ENCODE peak calls at places on chromosomes 16 and 17, in nine cellular contexts. E, N, G, M, L, J, Q, K and U are unnamed samples.

GRCh38 chr17:18105595-18105994 is 3.0 kb upstream of the MYO15A start:
- DNase-seq in N (no peak), L (no peak), G (no peak), K (no peak), J (no peak), Q (no peak), M (no peak), E (no peak), U (no peak)

GRCh38 chr17:2909853-2910234 is 113.6 kb downstream of the RAP1GAP2 start:
- DNase-seq in N (no peak), K (no peak), G (no peak), Q (no peak), M (no peak), L (no peak), E (peak; percentile 37), J (no peak), U (no peak)

GRCh38 chr16:974606-975312 is 4.0 kb upstream of the LMF1 start:
- DNase-seq in N (peak; percentile 77), K (no peak), L (no peak), J (no peak), M (no peak), G (peak; percentile 14), E (no peak), Q (no peak), U (no peak)

GRCh38 chr17:58082341-58082869 is 814 bp upstream of the DYNLL2 start:
- DNase-seq in J (no peak), M (no peak), Q (no peak), G (no peak), E (no peak), K (no peak), L (no peak), N (no peak), U (no peak)

GRCh38 chr17:44981221-44981968 is 13.3 kb upstream of the C1QL1 start:
- DNase-seq in Q (peak; percentile 50), L (no peak), J (no peak), K (peak; percentile 57), N (no peak), G (peak; percentile 48), E (peak; percentile 91), M (peak; percentile 53), U (no peak)

GRCh38 chr17:82050761-82051641 is 610 bp downstream of the RFNG start:
- DNase-seq in J (peak; percentile 83), L (no peak), M (no peak), N (peak; percentile 21), Q (no peak), G (no peak), E (no peak), K (no peak), U (no peak)

GRCh38 chr16:70159355-70160348 is 13.9 kb upstream of the CLEC18C start:
- DNase-seq in K (peak; percentile 65), Q (no peak), L (no peak), M (no peak), E (peak; percentile 36), N (no peak), G (no peak), J (peak; percentile 44), U (no peak)

GRCh38 chr17:53490447-53490968 is 332.2 kb upstream of the KIF2B start:
- DNase-seq in K (no peak), E (no peak), J (no peak), M (no peak), N (no peak), Q (no peak), G (no peak), L (no peak), U (no peak)

GRCh38 chr16:49637933-49638695 is 217.8 kb downstream of the ZNF423 start:
- DNase-seq in J (peak; percentile 66), K (no peak), N (no peak), M (no peak), E (no peak), L (no peak), Q (no peak), G (no peak), U (peak; percentile 70)

GRCh38 chr17:80071116-80071980 is 30.0 kb upstream of the GAA start:
- DNase-seq in Q (no peak), N (peak; percentile 69), E (peak; percentile 54), K (peak; percentile 65), L (no peak), G (no peak), J (no peak), M (no peak), U (peak; percentile 88)

GRCh38 chr16:16062023-16062932 is 112.9 kb downstream of the ABCC1 start:
- DNase-seq in K (no peak), M (no peak), J (no peak), Q (no peak), L (no peak), N (no peak), E (no peak), G (no peak), U (no peak)

GRCh38 chr17:83006515-83007455 is 72.6 kb upstream of the METRNL start:
- DNase-seq in E (no peak), G (no peak), N (no peak), Q (no peak), L (no peak), J (no peak), M (no peak), K (no peak), U (peak; percentile 65)

GRCh38 chr16:20734782-20735181 is 6.8 kb downstream of the THUMPD1 start:
- DNase-seq in Q (no peak), K (no peak), J (no peak), E (no peak), N (no peak), G (no peak), L (no peak), M (no peak), U (no peak)

GRCh38 chr17:73957564-73957963 is 245.9 kb upstream of the RPL38 start:
- DNase-seq in Q (no peak), J (no peak), L (no peak), M (no peak), E (no peak), G (no peak), K (no peak), N (no peak), U (peak; percentile 29)

GRCh38 chr17:44348234-44348987 is 3.3 kb downstream of the GRN start:
- DNase-seq in E (peak; percentile 66), J (peak; percentile 90), Q (peak; percentile 69), K (peak; percentile 33), G (no peak), M (peak; percentile 90), N (no peak), L (peak; percentile 27), U (no peak)

GRCh38 chr16:11149011-11149616 is 106.9 kb downstream of the SOCS1 start:
- DNase-seq in M (no peak), Q (no peak), J (peak; percentile 27), G (no peak), L (no peak), N (peak; percentile 43), K (no peak), E (peak; percentile 32), U (no peak)

GRCh38 chr17:61368832-61369468 is 30.7 kb upstream of the TBX2 start:
- DNase-seq in Q (no peak), G (no peak), K (no peak), M (no peak), E (no peak), N (no peak), L (no peak), J (peak; percentile 53), U (no peak)

GRCh38 chr17:4498461-4499397 is at the start of gene SPNS2:
- DNase-seq in M (peak; percentile 36), E (peak; percentile 39), G (no peak), Q (peak; percentile 38), L (peak; percentile 73), J (peak; percentile 91), N (peak; percentile 74), K (peak; percentile 39), U (no peak)

GRCh38 chr16:85461814-85462404 is 151.2 kb upstream of the GSE1 start:
- DNase-seq in L (no peak), N (no peak), M (no peak), J (no peak), E (peak; percentile 63), Q (no peak), G (no peak), K (peak; percentile 62), U (no peak)

GRCh38 chr17:19354123-19354522 is 8.4 kb downstream of the B9D1 start:
- DNase-seq in Q (peak; percentile 88), J (no peak), G (peak; percentile 52), M (peak; percentile 64), K (peak; percentile 94), N (no peak), E (peak; percentile 86), L (no peak), U (no peak)

GRCh38 chr17:58968662-58969061 is 138.0 kb downstream of the TRIM37 start:
- DNase-seq in J (no peak), E (peak; percentile 19), L (no peak), N (no peak), K (peak; percentile 67), M (no peak), G (no peak), Q (no peak), U (no peak)

GRCh38 chr17:50274142-50274944 is at the start of gene TMEM92:
- DNase-seq in Q (no peak), L (no peak), N (no peak), G (no peak), E (no peak), J (peak; percentile 75), M (no peak), K (no peak), U (no peak)

GRCh38 chr17:63961355-63962207 is 11.1 kb downstream of the SCN4A start:
- DNase-seq in N (peak; percentile 83), L (peak; percentile 54), G (no peak), J (no peak), E (peak; percentile 76), M (peak; percentile 11), K (peak; percentile 41), Q (peak; percentile 30), U (peak; percentile 85)
- H3K4me3 ChIP-seq in N (peak overlapping the region; percentile 5), L (peak overlapping the region; percentile 24), G (no peak overlapping the region), J (no peak overlapping the region), E (no peak overlapping the region), M (no peak overlapping the region), K (no peak overlapping the region), Q (no peak overlapping the region), U (peak overlapping the region; percentile 52)

DNA sequence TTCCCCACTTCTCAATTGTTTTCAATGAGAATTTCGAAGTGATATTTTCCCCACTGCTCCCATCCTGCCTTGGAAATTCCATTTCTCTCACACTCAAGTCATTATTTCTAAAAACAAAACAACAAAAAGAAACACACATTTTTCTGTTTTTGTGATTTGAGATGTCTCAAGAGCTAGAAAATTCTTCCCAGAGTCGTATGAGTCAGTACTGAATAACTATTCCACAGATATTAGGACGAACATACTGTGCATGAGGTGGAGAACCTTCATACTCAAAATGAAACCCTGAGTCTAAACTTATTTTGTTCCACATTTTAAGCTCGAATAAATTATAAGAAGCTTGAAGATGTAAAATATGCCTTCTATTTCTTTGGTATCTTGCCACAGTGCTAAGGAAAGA is 204.6 kb downstream of the SLC39A11 start:
- DNase-seq in Q (peak; percentile 17), L (no peak), N (no peak), E (peak; percentile 46), G (no peak), M (no peak), K (no peak), J (no peak), U (no peak)
- H3K4me3 ChIP-seq in Q (no peak overlapping the region), L (no peak overlapping the region), N (no peak overlapping the region), E (no peak overlapping the region), G (no peak overlapping the region), M (no peak overlapping the region), K (no peak overlapping the region), J (no peak overlapping the region), U (no peak overlapping the region)

GRCh38 chr17:38509772-38510423 is 81.6 kb downstream of the ARHGAP23 start:
- DNase-seq in L (no peak), E (peak; percentile 43), M (no peak), K (peak; percentile 42), N (peak; percentile 35), G (no peak), J (no peak), Q (no peak), U (no peak)
- H3K4me3 ChIP-seq in L (no peak overlapping the region), E (peak overlapping the region; percentile 39), M (no peak overlapping the region), K (no peak overlapping the region), N (peak overlapping the region; percentile 15), G (peak overlapping the region; percentile 11), J (no peak overlapping the region), Q (no peak overlapping the region), U (peak overlapping the region; percentile 48)

GRCh38 chr16:30741461-30741914 is 6.7 kb upstream of the PHKG2 start:
- DNase-seq in J (no peak), Q (peak; percentile 76), N (no peak), K (peak; percentile 91), E (peak; percentile 92), G (peak; percentile 96), L (no peak), M (peak; percentile 100), U (no peak)
- H3K4me3 ChIP-seq in J (no peak overlapping the region), Q (no peak overlapping the region), N (no peak overlapping the region), K (no peak overlapping the region), E (no peak overlapping the region), G (no peak overlapping the region), L (no peak overlapping the region), M (peak overlapping the region; percentile 75), U (no peak overlapping the region)